ENCODE peak calls at places on chromosomes 12 and 14, in six cellular contexts. V, E, K, Q, Z and I are unnamed samples.

GRCh38 chr14:101119830-101120571 is 216.5 kb upstream of the RTL1 start:
- DNase-seq in Q (no peak), Z (no peak), K (no peak), E (no peak), V (no peak), I (no peak)

GRCh38 chr12:98645572-98646067 is 530 bp downstream of the APAF1 start:
- DNase-seq in E (no peak), Q (no peak), V (no peak), K (peak; percentile 27), Z (no peak), I (peak; percentile 91)

GRCh38 chr14:68384335-68384734 is 408.5 kb downstream of the ZFP36L1 start:
- DNase-seq in E (no peak), Q (no peak), Z (no peak), K (no peak), V (no peak), I (no peak)

GRCh38 chr12:66755727-66756395 is 77.0 kb upstream of the GRIP1 start:
- DNase-seq in V (no peak), Z (no peak), K (no peak), E (no peak), Q (no peak), I (no peak)

GRCh38 chr14:92973265-92973797 is 50.4 kb downstream of the CHGA start:
- DNase-seq in Q (peak; percentile 53), K (no peak), V (peak; percentile 65), Z (no peak), E (peak; percentile 81), I (peak; percentile 59)

GRCh38 chr12:4943067-4943937 is 33.6 kb downstream of the KCNA1 start:
- DNase-seq in Q (no peak), V (no peak), Z (peak; percentile 64), E (no peak), K (no peak), I (no peak)

GRCh38 chr14:55131782-55132181 is 2.7 kb downstream of the LGALS3 start:
- DNase-seq in Z (no peak), E (no peak), Q (no peak), K (no peak), V (no peak), I (no peak)

GRCh38 chr12:85530486-85530885 is 250.5 kb downstream of the ALX1 start:
- DNase-seq in Q (no peak), K (no peak), E (no peak), Z (no peak), V (no peak), I (no peak)

DNA sequence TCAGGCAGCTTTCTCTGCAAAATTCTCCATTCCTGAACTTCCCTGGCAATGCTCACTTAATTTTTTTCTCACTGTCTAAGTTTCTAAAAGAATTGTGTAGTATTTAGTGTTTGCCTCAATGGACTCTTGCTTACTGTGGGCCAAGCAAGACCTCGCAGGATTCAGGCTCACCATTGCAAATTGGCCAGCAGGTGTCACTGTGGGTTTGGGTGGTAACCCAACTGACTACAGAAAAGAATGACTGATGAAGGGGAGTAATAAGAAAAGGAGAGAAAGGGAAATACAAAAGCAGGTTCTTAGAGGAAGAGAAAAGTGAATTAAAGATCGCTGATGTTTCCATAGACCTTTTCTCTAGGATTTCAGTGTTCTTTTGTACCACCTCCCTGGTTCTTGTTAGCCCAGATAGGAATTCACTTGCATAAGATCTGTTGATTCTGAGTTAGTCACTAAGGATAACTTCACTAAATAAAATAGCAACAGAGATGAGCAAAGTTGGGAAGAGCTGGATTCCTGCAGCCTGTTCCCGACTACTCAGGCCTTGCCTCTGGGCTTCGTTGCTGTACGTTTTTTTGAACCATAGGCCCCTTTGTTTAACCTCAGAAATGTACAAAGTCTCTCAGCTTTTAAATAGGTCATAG is 386.5 kb upstream of the DDHD1 start:
- DNase-seq in K (peak; percentile 53), V (peak; percentile 76), Z (peak; percentile 31), E (peak; percentile 75), Q (peak; percentile 59), I (no peak)
- TF ChIP-seq CTCF in K (peak; percentile 95), V (peak; percentile 77), Z (peak; percentile 74), E (peak; percentile 82), Q (peak; percentile 74), I (peak; percentile 99)

DNA sequence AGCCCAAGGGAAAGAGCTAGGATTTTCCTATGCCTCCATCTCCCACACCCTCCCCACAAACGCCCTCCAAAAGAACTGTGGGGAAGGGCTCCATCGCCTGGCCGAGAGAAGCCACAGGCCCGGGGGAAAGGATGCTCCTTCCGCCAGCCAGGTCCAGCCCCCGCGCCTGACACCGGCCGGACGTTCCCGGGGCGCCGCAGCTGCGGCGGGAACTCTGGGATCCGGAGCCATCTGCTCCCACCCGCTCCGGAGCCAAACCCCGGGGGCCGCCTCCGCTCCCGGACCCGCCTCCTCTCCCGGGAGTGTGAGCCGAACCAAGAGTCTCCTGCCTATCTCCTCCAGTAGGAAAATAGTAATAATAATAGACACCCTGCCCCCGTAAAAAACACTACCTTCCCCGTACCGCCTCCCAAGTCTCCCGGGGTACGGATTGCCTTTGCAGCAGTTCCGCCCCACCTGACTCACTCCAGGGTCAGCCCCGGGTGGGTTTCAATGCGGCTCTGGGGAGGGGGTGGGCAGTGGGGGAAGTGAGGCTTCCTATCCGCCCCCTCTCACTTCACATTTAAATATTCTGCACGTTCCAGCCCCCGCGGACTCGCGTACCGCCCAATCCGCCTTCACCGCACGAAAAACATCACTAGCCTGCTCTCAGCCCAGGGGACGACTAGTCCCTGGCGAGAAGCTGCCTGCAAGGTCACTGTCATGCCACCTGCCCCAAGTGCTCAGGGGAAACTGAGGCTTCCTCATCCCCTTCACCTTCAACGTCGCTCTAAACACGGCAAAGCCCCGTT is 2.4 kb downstream of the AGAP2 start:
- DNase-seq in V (no peak), Z (no peak), K (no peak), Q (no peak), E (no peak), I (peak; percentile 83)
- TF ChIP-seq CTCF in V (no peak), Z (no peak), K (peak; percentile 46), Q (no peak), E (peak; percentile 12), I (peak; percentile 74)

DNA sequence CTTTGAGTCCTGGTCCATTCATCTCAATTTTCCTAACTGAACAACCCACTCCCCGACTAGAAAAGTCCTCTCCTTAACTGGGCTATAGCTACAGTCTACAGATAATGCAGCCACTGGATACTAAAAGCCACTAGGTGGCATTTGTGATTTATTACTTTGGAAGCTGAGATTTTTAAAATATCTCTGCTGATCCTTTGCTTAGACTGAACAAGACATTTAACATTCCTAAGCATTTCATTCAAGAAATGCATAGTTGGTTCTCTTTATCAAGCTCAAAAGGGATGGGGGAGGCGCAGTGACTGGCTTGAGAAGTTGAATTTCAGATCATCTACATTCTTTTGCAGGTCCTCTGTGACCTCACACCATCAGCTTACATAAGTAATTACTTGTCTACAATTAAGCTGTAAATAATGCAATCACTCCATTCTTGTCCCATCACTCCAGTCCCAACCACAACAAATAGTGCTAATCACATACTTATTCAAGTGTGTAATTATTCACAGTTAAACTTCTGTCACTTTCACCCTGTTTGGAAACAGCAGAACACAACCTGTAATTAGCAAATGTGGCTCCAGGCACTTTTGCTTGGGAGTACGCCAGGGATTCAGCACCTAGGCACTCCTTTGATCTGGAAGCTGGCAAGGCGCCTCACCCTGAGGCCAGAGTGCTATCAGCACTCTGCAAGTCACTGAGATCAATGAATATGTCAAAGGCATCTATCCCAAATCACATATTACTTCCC is 203.5 kb downstream of the NOVA1 start:
- DNase-seq in Z (no peak), Q (no peak), V (no peak), E (no peak), K (peak; percentile 8), I (no peak)
- TF ChIP-seq CTCF in Z (no peak), Q (peak; percentile 26), V (no peak), E (peak; percentile 25), K (peak; percentile 56), I (peak; percentile 83)

DNA sequence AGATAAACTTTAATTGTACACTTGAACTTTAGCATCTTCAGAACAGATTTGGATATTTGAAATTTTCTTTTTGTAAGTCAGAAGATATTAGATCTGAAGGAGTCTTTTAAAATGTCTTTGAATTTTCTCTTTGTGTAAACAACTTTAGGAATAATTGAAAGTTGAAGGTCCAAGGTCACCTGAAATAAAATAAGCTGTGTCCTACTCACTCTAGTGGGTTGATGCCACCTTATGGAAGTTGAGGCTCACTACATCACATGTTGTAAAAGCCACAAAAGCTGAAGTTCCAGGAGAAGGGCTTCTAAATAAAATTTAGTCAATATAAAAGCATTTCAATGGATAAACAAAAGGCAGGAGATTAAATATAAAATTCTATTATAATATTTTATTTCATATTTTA is 122.0 kb upstream of the ATXN7L3B start:
- DNase-seq in Q (no peak), Z (no peak), K (peak; percentile 36), V (no peak), E (no peak), I (no peak)
- TF ChIP-seq CTCF in Q (peak; percentile 34), Z (peak; percentile 19), K (peak; percentile 78), V (peak; percentile 17), E (peak; percentile 39), I (peak; percentile 83)

GRCh38 chr14:63764620-63765139 is 36.8 kb upstream of the SGPP1 start:
- DNase-seq in E (no peak), Z (no peak), K (no peak), Q (no peak), V (no peak), I (no peak)

GRCh38 chr14:63766616-63767015 is 38.8 kb upstream of the SGPP1 start:
- DNase-seq in E (no peak), Q (no peak), K (no peak), V (no peak), Z (no peak), I (no peak)

GRCh38 chr14:63773504-63773903 is 45.6 kb upstream of the SGPP1 start:
- DNase-seq in E (no peak), Q (no peak), V (no peak), Z (no peak), K (no peak), I (no peak)

GRCh38 chr14:63770187-63770807 is 42.4 kb upstream of the SGPP1 start:
- DNase-seq in K (no peak), Z (peak; percentile 64), Q (no peak), V (peak; percentile 64), E (no peak), I (no peak)
- TF ChIP-seq CTCF in K (peak; percentile 79), Z (peak; percentile 58), Q (peak; percentile 47), V (peak; percentile 59), E (peak; percentile 69), I (peak; percentile 88)

GRCh38 chr12:45216983-45217485 is 1.1 kb downstream of the ANO6 start:
- DNase-seq in Q (no peak), E (no peak), K (no peak), V (no peak), Z (no peak), I (no peak)
- TF ChIP-seq CTCF in Q (no peak), E (no peak), K (no peak), V (no peak), Z (no peak), I (peak; percentile 3)